ENCODE peak calls at places on chromosomes 2 and 18, in four cellular contexts. R, V, G and H are unnamed samples.

GRCh38 chr2:38578832-38579231 is 23.9 kb downstream of the HNRNPLL start:
- DNase-seq in R (no peak), V (no peak), G (no peak), H (no peak)

GRCh38 chr18:13464432-13465125 is 246.0 kb downstream of the LDLRAD4 start:
- DNase-seq in G (no peak), V (peak), R (no peak), H (no peak)

GRCh38 chr2:78940998-78941397 is 84.5 kb upstream of the REG3G start:
- DNase-seq in R (no peak), G (no peak), V (no peak), H (no peak)

GRCh38 chr2:49298230-49298629 is 143.9 kb upstream of the FSHR start:
- DNase-seq in G (no peak), V (no peak), R (no peak), H (no peak)

GRCh38 chr2:207133862-207134519 is 31.8 kb downstream of the KLF7 start:
- DNase-seq in V (no peak), G (no peak), R (no peak), H (no peak)

GRCh38 chr2:205695460-205695979 is 13.2 kb downstream of the NRP2 start:
- DNase-seq in G (no peak), V (no peak), R (no peak), H (no peak)

GRCh38 chr2:43067254-43068052 is 159.0 kb downstream of the ZFP36L2 start:
- DNase-seq in R (no peak), G (no peak), V (peak), H (no peak)

GRCh38 chr2:112995346-112995920 is 9.8 kb upstream of the IL36A start:
- DNase-seq in V (no peak), G (no peak), R (no peak), H (no peak)

GRCh38 chr2:55887906-55888625 is 35.5 kb downstream of the EFEMP1 start:
- DNase-seq in G (no peak), V (no peak), R (peak), H (no peak)

GRCh38 chr18:52339891-52340371 is at the start of gene DCC:
- DNase-seq in R (peak), G (peak), V (no peak), H (peak)

GRCh38 chr18:43665239-43665788 is 388.0 kb upstream of the SYT4 start:
- DNase-seq in G (no peak), V (no peak), R (no peak), H (no peak)

GRCh38 chr2:112627060-112628040 is 18.4 kb upstream of the SLC20A1 start:
- DNase-seq in R (peak), V (no peak), G (no peak), H (no peak)

GRCh38 chr2:64630752-64631151 is 23.0 kb downstream of the SERTAD2 start:
- DNase-seq in R (no peak), V (no peak), G (no peak), H (no peak)

GRCh38 chr18:55672574-55673361 is 84.8 kb upstream of the TCF4 start:
- DNase-seq in V (no peak), G (no peak), R (no peak), H (no peak)

GRCh38 chr18:10543277-10543676 is 17.4 kb downstream of the NAPG start:
- DNase-seq in G (no peak), R (no peak), V (no peak), H (no peak)

GRCh38 chr2:241632478-241633325 is 4.3 kb downstream of the THAP4 start:
- DNase-seq in R (no peak), V (no peak), G (no peak), H (no peak)

GRCh38 chr2:136116813-136117390 is 1.0 kb downstream of the CXCR4 start:
- DNase-seq in R (no peak), G (peak), V (no peak), H (no peak)

GRCh38 chr2:67137699-67138098 is 259.4 kb upstream of the ETAA1 start:
- DNase-seq in R (no peak), V (no peak), G (no peak), H (no peak)

GRCh38 chr18:11520536-11520935 is 88.9 kb upstream of the SLC35G4 start:
- DNase-seq in V (no peak), R (no peak), G (no peak), H (no peak)

GRCh38 chr2:5074738-5075137 is 617.4 kb upstream of the SOX11 start:
- DNase-seq in V (no peak), G (no peak), R (no peak), H (no peak)

GRCh38 chr18:25298853-25299274 is 53.1 kb downstream of the ZNF521 start:
- DNase-seq in V (peak), R (no peak), G (no peak), H (no peak)

GRCh38 chr2:43133708-43134570 is 92.5 kb downstream of the ZFP36L2 start:
- DNase-seq in V (no peak), R (no peak), G (no peak), H (no peak)

GRCh38 chr18:12911025-12911927 is 27.2 kb upstream of the PTPN2 start:
- DNase-seq in G (peak), R (no peak), V (no peak), H (no peak)

GRCh38 chr2:142178604-142179003 is 47.8 kb upstream of the LRP1B start:
- DNase-seq in R (no peak), G (no peak), V (no peak), H (no peak)

GRCh38 chr2:31579996-31580320 is 780 bp downstream of the SRD5A2 start:
- DNase-seq in R (no peak), G (no peak), V (no peak), H (no peak)

GRCh38 chr2:31581124-31581795 is 522 bp upstream of the SRD5A2 start:
- DNase-seq in G (no peak), V (no peak), R (no peak), H (no peak)

GRCh38 chr2:31577143-31577542 is 3.6 kb downstream of the SRD5A2 start:
- DNase-seq in G (no peak), V (no peak), R (no peak), H (no peak)

GRCh38 chr2:31578316-31578715 is 2.4 kb downstream of the SRD5A2 start:
- DNase-seq in V (no peak), R (no peak), G (no peak), H (peak)

DNA sequence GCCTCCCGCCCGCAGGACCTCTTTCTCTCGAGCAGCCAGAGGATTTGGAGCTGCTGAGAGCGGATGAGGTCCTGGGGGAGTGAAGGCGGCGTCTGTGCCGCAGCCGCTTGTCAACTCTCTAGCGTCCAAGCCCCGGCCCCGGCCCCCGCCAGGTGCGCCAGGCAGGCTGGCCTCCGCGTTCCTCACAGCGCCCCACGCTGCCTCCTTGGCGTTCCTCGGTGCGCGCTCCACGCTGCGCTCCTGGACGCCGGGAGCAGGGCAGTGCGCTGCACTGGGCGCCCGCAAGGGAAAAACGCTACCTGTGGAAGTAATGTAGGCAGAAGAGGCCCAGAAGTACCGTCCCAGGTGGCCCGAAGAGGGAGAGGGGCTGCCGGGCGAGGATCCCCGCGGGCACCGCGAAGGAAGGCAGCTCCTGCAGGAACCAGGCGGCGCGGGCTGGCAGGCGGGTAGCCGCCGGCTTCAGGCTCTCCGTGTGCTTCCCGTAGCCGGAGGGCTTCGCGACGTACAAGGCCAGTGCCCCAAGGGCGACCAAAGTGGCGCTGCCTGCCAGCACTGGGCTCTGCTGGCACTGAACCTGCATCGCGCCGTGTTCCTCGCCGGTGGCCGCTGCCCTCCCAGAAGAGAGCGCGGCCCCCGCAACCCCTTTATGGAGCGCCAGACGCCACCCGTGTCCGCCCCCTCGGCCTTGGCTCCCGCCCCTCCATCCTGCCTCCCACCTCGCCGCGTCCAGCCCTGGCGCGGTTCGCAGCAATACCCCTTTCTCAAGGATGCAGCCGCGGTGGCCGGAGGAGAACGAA is at the start of gene SRD5A2:
- DNase-seq in G (peak), V (no peak), R (no peak), H (no peak)
- TF ChIP-seq RNF2 in G (no peak), V (no peak), R (no peak), H (no peak)

GRCh38 chr2:84797271-84797670 is 83.6 kb downstream of the TRABD2A start:
- DNase-seq in R (no peak), G (no peak), V (no peak), H (no peak)

GRCh38 chr2:84788498-84788897 is 92.4 kb downstream of the TRABD2A start:
- DNase-seq in R (no peak), G (no peak), V (no peak), H (no peak)

GRCh38 chr2:84796798-84797197 is 84.1 kb downstream of the TRABD2A start:
- DNase-seq in R (no peak), G (no peak), V (no peak), H (no peak)

GRCh38 chr2:84793641-84794040 is 87.2 kb downstream of the TRABD2A start:
- DNase-seq in R (no peak), V (no peak), G (no peak), H (no peak)

GRCh38 chr2:84792856-84793522 is 87.9 kb downstream of the TRABD2A start:
- DNase-seq in G (no peak), R (no peak), V (no peak), H (no peak)
- TF ChIP-seq RNF2 in G (no peak), R (no peak), V (no peak), H (no peak)

DNA sequence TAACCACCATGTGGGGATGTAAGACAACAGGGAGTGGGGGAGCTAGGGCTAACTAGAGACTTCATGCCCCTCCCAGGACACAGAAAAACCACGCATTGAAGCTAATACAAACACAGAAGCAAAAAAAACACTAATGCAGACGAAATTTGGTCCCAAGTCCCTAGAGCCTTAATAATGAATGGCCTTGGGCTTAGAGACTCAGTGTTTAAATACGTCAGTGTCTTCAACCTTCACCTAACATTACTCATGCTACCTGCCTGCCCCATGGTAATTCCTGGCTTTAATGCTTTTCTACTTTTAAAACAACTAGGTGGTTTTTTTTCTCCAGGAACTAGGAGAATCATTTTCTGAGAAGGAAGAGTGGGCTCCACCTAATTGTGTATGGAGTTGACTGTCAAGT is 64.1 kb upstream of the ITSN2 start:
- DNase-seq in G (no peak), R (no peak), V (no peak), H (no peak)
- TF ChIP-seq RNF2 in G (no peak), R (no peak), V (no peak), H (no peak)

GRCh38 chr2:232338759-232339106 is 39.8 kb upstream of the ALPP start:
- DNase-seq in V (no peak), G (no peak), R (no peak), H (no peak)

GRCh38 chr2:232341739-232342126 is 36.8 kb upstream of the ALPP start:
- DNase-seq in R (no peak), V (no peak), G (peak), H (no peak)

GRCh38 chr2:232341061-232341738 is 37.4 kb upstream of the ALPP start:
- DNase-seq in V (no peak), G (peak), R (no peak), H (no peak)

GRCh38 chr2:232339121-232340081 is 39.1 kb upstream of the ALPP start:
- DNase-seq in V (no peak), R (no peak), G (peak), H (no peak)

GRCh38 chr2:232340171-232340935 is 38.2 kb upstream of the ALPP start:
- DNase-seq in G (no peak), R (no peak), V (no peak), H (no peak)
- TF ChIP-seq RNF2 in G (no peak), R (no peak), V (no peak), H (no peak)

GRCh38 chr2:104432972-104433371 is 420.9 kb upstream of the POU3F3 start:
- DNase-seq in V (no peak), G (no peak), R (no peak), H (no peak)

GRCh38 chr2:104434363-104434792 is 419.5 kb upstream of the POU3F3 start:
- DNase-seq in V (no peak), R (no peak), G (peak), H (no peak)

GRCh38 chr2:104434966-104435365 is 418.9 kb upstream of the POU3F3 start:
- DNase-seq in G (no peak), V (no peak), R (no peak), H (no peak)

GRCh38 chr2:104443137-104443536 is 410.8 kb upstream of the POU3F3 start:
- DNase-seq in R (no peak), G (no peak), V (no peak), H (no peak)

GRCh38 chr2:104438481-104438880 is 415.4 kb upstream of the POU3F3 start:
- DNase-seq in R (no peak), G (no peak), V (no peak), H (no peak)
- TF ChIP-seq RNF2 in R (no peak), G (no peak), V (no peak), H (no peak)

DNA sequence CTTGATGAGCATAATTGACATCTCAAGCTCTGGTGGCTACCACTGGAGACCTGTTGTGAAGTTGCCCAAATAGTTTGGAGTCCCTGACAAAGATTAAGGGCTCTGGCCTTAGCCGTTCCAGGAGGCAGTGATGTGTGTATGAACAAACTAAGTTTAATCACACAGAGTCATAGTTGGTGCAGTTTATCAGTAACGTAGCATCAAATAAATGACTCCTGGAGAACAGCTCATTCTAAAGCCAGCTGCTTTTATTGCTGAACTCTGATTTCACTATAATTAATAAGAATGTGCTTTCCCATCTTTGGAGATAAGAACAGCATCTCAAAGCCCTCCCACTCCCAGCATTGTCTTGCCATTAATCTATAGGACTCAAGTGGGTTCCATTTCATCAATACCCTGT is 211.3 kb upstream of the THUMPD2 start:
- DNase-seq in V (no peak), R (no peak), G (no peak), H (no peak)
- TF ChIP-seq RNF2 in V (no peak), R (no peak), G (no peak), H (no peak)

GRCh38 chr18:64806232-64806631 is 657.3 kb upstream of the LINC00305 start:
- DNase-seq in V (no peak), R (no peak), G (no peak), H (no peak)

GRCh38 chr18:64810354-64810753 is 661.5 kb upstream of the LINC00305 start:
- DNase-seq in V (no peak), G (no peak), R (no peak), H (no peak)

GRCh38 chr18:64809801-64810200 is 660.9 kb upstream of the LINC00305 start:
- DNase-seq in V (no peak), G (no peak), R (no peak), H (no peak)

GRCh38 chr18:64803471-64803870 is 654.6 kb upstream of the LINC00305 start:
- DNase-seq in G (no peak), R (no peak), V (no peak), H (no peak)

DNA sequence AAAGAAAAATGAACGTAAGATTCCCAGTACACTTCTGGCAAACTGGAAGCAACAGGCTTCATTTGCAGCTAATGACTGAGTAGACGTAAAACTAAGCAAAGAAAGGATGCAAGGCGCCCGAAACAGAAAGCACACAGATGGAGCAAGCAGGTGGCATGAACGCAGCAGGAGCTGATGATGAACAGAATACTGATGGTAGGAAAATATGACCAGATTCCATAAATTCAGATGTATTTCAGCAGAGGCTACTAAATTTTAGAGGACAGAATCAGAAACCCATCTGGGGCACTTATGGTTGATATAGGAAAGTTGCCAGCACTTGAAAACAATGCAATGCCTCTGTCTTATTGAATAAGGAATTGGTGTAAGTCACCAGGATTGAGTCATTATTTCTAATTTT is 658.7 kb upstream of the LINC00305 start:
- DNase-seq in R (no peak), V (no peak), G (no peak), H (no peak)
- TF ChIP-seq RNF2 in R (no peak), V (no peak), G (no peak), H (no peak)